ENCODE peak calls at places on chromosome 20, in five cellular contexts. R is NCI-H2171 treated with DMSO at 0.1 percent for 48 hours; J is stimulated activated CD4-positive, alpha-beta T cell treated with anti-CD3 and anti-CD28 coated beads, Interleukin-4, amount 100 ng/mL, for 24 hours; Y is cardiac muscle cell; X is GM20000. S is an unnamed sample.

GRCh38 chr20:41618807-41619294 is 674 bp upstream of the CHD6 start:
- DNase-seq in Y (no peak), X (no peak), J (no peak), R (no peak), S (no peak)

GRCh38 chr20:9363673-9364072 is 150.7 kb upstream of the LAMP5 start:
- DNase-seq in Y (no peak), J (no peak), X (no peak), R (peak), S (no peak)

GRCh38 chr20:59395729-59396128 is 95.3 kb downstream of the EDN3 start:
- DNase-seq in X (no peak), Y (no peak), J (no peak), R (no peak), S (no peak)

GRCh38 chr20:10929023-10929422 is 255.2 kb upstream of the JAG1 start:
- DNase-seq in R (no peak), Y (no peak), X (no peak), J (no peak), S (no peak)

GRCh38 chr20:59269396-59270025 is 30.9 kb upstream of the EDN3 start:
- DNase-seq in R (no peak), J (no peak), Y (peak), X (no peak), S (no peak)

GRCh38 chr20:15711177-15711576 is 862.1 kb downstream of the KIF16B start:
- DNase-seq in Y (no peak), X (no peak), J (no peak), R (no peak), S (no peak)

GRCh38 chr20:23641936-23642751 is 4.4 kb upstream of the CST3 start:
- DNase-seq in R (peak), Y (no peak), X (no peak), J (no peak), S (peak)

GRCh38 chr20:38173237-38174156 is 8.4 kb upstream of the TGM2 start:
- DNase-seq in J (no peak), R (no peak), Y (no peak), X (no peak), S (no peak)

GRCh38 chr20:3209946-3210317 is 634 bp downstream of the ITPA start:
- DNase-seq in R (peak), X (no peak), Y (no peak), J (no peak), S (no peak)

GRCh38 chr20:34634392-34634791 is 42.5 kb downstream of the PIGU start:
- DNase-seq in X (no peak), Y (no peak), R (no peak), J (no peak), S (no peak)

GRCh38 chr20:45822863-45823262 is 4.2 kb downstream of the TNNC2 start:
- DNase-seq in X (no peak), R (peak), J (no peak), Y (no peak), S (peak)

GRCh38 chr20:54254596-54254995 is 46.7 kb downstream of the PFDN4 start:
- DNase-seq in Y (no peak), J (no peak), R (no peak), X (no peak), S (no peak)

GRCh38 chr20:46559685-46560440 is 9.4 kb upstream of the OCSTAMP start:
- DNase-seq in Y (no peak), J (no peak), R (no peak), X (no peak), S (no peak)

GRCh38 chr20:56420028-56420427 is 8.0 kb downstream of the CASS4 start:
- DNase-seq in J (no peak), Y (no peak), R (no peak), X (no peak), S (no peak)

GRCh38 chr20:31497838-31498540 is 16.3 kb upstream of the HM13 start:
- DNase-seq in X (no peak), R (no peak), Y (no peak), J (no peak), S (no peak)

GRCh38 chr20:49103019-49103418 is 56.9 kb downstream of the CSE1L start:
- DNase-seq in J (no peak), R (no peak), Y (no peak), X (no peak), S (no peak)

GRCh38 chr20:54167909-54168872 is 5.6 kb downstream of the CYP24A1 start:
- DNase-seq in R (peak), X (no peak), J (no peak), Y (no peak), S (no peak)

GRCh38 chr20:63737940-63738686 is 1.5 kb upstream of the SLC2A4RG start:
- DNase-seq in Y (no peak), R (peak), X (peak), J (peak), S (no peak)

GRCh38 chr20:34713194-34713943 is 9.2 kb downstream of the TP53INP2 start:
- DNase-seq in X (no peak), J (peak), R (peak), Y (peak), S (peak)

GRCh38 chr20:45406260-45407066 is 1.6 kb upstream of the DBNDD2 start:
- DNase-seq in X (peak), J (peak), R (peak), Y (peak), S (no peak)

GRCh38 chr20:40980106-40980827 is 48.4 kb upstream of the TOP1 start:
- DNase-seq in X (no peak), Y (no peak), J (no peak), R (peak), S (no peak)

GRCh38 chr20:63239431-63239830 is 3.7 kb downstream of the BIRC7 start:
- DNase-seq in J (no peak), X (no peak), Y (no peak), R (no peak), S (no peak)

GRCh38 chr20:62818592-62819493 is 2.0 kb downstream of the COL9A3 start:
- DNase-seq in Y (peak), J (no peak), X (no peak), R (no peak), S (peak)

GRCh38 chr20:10200329-10200728 is 18.3 kb upstream of the SNAP25 start:
- DNase-seq in J (no peak), Y (no peak), R (no peak), X (no peak), S (no peak)

GRCh38 chr20:45685896-45686295 is 15.9 kb upstream of the WFDC11 start:
- DNase-seq in R (no peak), Y (no peak), J (no peak), X (no peak), S (no peak)

GRCh38 chr20:46705378-46705729 is 4.1 kb upstream of the SLC2A10 start:
- DNase-seq in Y (no peak), X (no peak), J (no peak), R (no peak), S (no peak)

GRCh38 chr20:23047738-23048214 is 1.7 kb downstream of the THBD start:
- DNase-seq in Y (no peak), J (no peak), X (no peak), R (no peak), S (no peak)

GRCh38 chr20:41587956-41588355 is 30.2 kb downstream of the CHD6 start:
- DNase-seq in Y (no peak), J (no peak), R (no peak), X (no peak), S (no peak)

GRCh38 chr20:4813839-4814695 is 92.4 kb downstream of the PRND start:
- DNase-seq in R (no peak), J (peak), Y (no peak), X (peak), S (no peak)

GRCh38 chr20:59148713-59149493 is 14.7 kb upstream of the ZNF831 start:
- DNase-seq in Y (no peak), J (no peak), R (no peak), X (no peak), S (no peak)

S was measured in DMS 273 treated with DMSO at 0.1 percent for 48 hours.